ENCODE peak calls at places on chromosome 7, in seven cellular contexts. T is NAMALWA, K is iPS-NIHi11, F is uterus, Y is NCI-H1105, R is anterior cingulate cortex, O is smooth muscle cell of the brain vasculature. U is an unnamed sample.

GRCh38 chr7:114088541-114088940 is 169.7 kb upstream of the PPP1R3A start:
- DNase-seq in T (no peak), K (no peak), F (no peak), Y (no peak), R (no peak), O (no peak), U (no peak)

GRCh38 chr7:37379546-37379945 is 69.1 kb downstream of the ELMO1 start:
- DNase-seq in T (no peak), K (no peak), F (no peak), Y (no peak), R (no peak), O (no peak), U (no peak)

GRCh38 chr7:117217636-117218035 is 105.2 kb downstream of the WNT2 start:
- DNase-seq in T (no peak), K (no peak), F (no peak), Y (no peak), R (no peak), O (no peak), U (no peak)

GRCh38 chr7:96870201-96870600 is 135.2 kb upstream of the DLX6 start:
- DNase-seq in T (no peak), K (no peak), F (no peak), Y (no peak), R (no peak), O (no peak), U (no peak)

GRCh38 chr7:26862806-26863205 is 1.6 kb downstream of the SKAP2 start:
- DNase-seq in T (peak; percentile 34), K (no peak), F (no peak), Y (no peak), R (no peak), O (no peak), U (no peak)

GRCh38 chr7:72504057-72504456 is 91.9 kb upstream of the CALN1 start:
- DNase-seq in T (no peak), K (no peak), F (no peak), Y (no peak), R (no peak), O (no peak), U (no peak)

GRCh38 chr7:108368466-108368865 is 87.8 kb downstream of the NRCAM start:
- DNase-seq in T (no peak), K (no peak), F (no peak), Y (no peak), R (no peak), O (no peak), U (peak; percentile 42)

GRCh38 chr7:116863168-116863670 is 832 bp downstream of the CAPZA2 start:
- DNase-seq in T (peak; percentile 52), K (peak; percentile 48), F (no peak), Y (peak; percentile 6), R (no peak), O (no peak), U (peak; percentile 65)

GRCh38 chr7:136171233-136171632 is 194.1 kb upstream of the MTPN start:
- DNase-seq in T (no peak), K (no peak), F (no peak), Y (no peak), R (no peak), O (no peak), U (no peak)

GRCh38 chr7:118026791-118027190 is 153.6 kb upstream of the CTTNBP2 start:
- DNase-seq in T (no peak), K (no peak), F (no peak), Y (no peak), R (no peak), O (no peak), U (no peak)

GRCh38 chr7:40848541-40849221 is 713.9 kb downstream of the SUGCT start:
- DNase-seq in T (no peak), K (no peak), F (no peak), Y (no peak), R (no peak), O (no peak), U (no peak)

GRCh38 chr7:142669074-142669654 is 80.1 kb upstream of the PRSS1 start:
- DNase-seq in T (peak; percentile 62), K (peak; percentile 36), F (no peak), Y (peak; percentile 45), R (no peak), O (no peak), U (no peak)

GRCh38 chr7:8065356-8065813 is 96.8 kb downstream of the GLCCI1 start:
- DNase-seq in T (no peak), K (no peak), F (no peak), Y (no peak), R (no peak), O (no peak), U (no peak)

GRCh38 chr7:91164948-91165845 is 99.0 kb upstream of the FZD1 start:
- DNase-seq in T (peak; percentile 62), K (no peak), F (no peak), Y (no peak), R (no peak), O (no peak), U (no peak)

GRCh38 chr7:88306590-88307048 is at the start of gene STEAP4:
- DNase-seq in T (no peak), K (peak; percentile 42), F (peak; percentile 65), Y (no peak), R (no peak), O (no peak), U (no peak)

GRCh38 chr7:26292768-26293560 is 1.3 kb downstream of the SNX10 start:
- DNase-seq in T (peak; percentile 46), K (no peak), F (no peak), Y (no peak), R (peak; percentile 3), O (no peak), U (peak; percentile 31)

GRCh38 chr7:97064972-97065587 is 40.4 kb upstream of the DLX5 start:
- DNase-seq in T (peak; percentile 75), K (peak; percentile 69), F (no peak), Y (peak; percentile 77), R (no peak), O (peak; percentile 13), U (peak; percentile 78)

GRCh38 chr7:3002631-3003030 is 41.0 kb downstream of the CARD11 start:
- DNase-seq in T (no peak), K (no peak), F (no peak), Y (no peak), R (no peak), O (no peak), U (no peak)

GRCh38 chr7:50531928-50532327 is 33.3 kb downstream of the DDC start:
- DNase-seq in T (no peak), K (no peak), F (no peak), Y (peak; percentile 86), R (no peak), O (no peak), U (peak; percentile 99)

GRCh38 chr7:491292-491957 is 28.2 kb downstream of the PDGFA start:
- DNase-seq in T (no peak), K (no peak), F (no peak), Y (no peak), R (no peak), O (no peak), U (no peak)

GRCh38 chr7:32163911-32164310 is 93.7 kb upstream of the PDE1C start:
- DNase-seq in T (no peak), K (no peak), F (no peak), Y (no peak), R (no peak), O (no peak), U (no peak)

GRCh38 chr7:55075464-55075971 is 56.7 kb downstream of the EGFR start:
- DNase-seq in T (peak; percentile 13), K (no peak), F (peak; percentile 73), Y (no peak), R (no peak), O (no peak), U (no peak)

GRCh38 chr7:125255793-125256192 is 326.2 kb upstream of the POT1 start:
- DNase-seq in T (no peak), K (no peak), F (no peak), Y (no peak), R (no peak), O (no peak), U (no peak)

GRCh38 chr7:82109288-82109687 is 334.3 kb downstream of the CACNA2D1 start:
- DNase-seq in T (no peak), K (no peak), F (no peak), Y (no peak), R (no peak), O (no peak), U (no peak)

U was measured in NCI-H1092 treated with DMSO at 0.1 percent for 48 hours.